ENCODE peak calls at places on chromosomes 7 and 10, in ten cellular contexts. K is stomach, Z is right atrium auricular region, C is heart left ventricle, B is testis, D is tibial artery, M is IMR-90, S is cardiac muscle cell, Y is choroid plexus epithelial cell, R is fibroblast of the aortic adventitia. E is an unnamed sample.

GRCh38 chr7:1975581-1975980 is 257.2 kb downstream of the MAD1L1 start:
- DNase-seq in Y (no peak), C (no peak), D (peak; percentile 53), M (no peak), K (no peak), Z (no peak), B (no peak), S (no peak), R (no peak), E (no peak)

GRCh38 chr10:61257956-61258496 is 195.2 kb downstream of the TMEM26 start:
- DNase-seq in M (peak; percentile 58), K (no peak), Z (no peak), S (no peak), B (no peak), C (no peak), D (no peak), Y (peak; percentile 5), R (no peak), E (peak; percentile 28)

GRCh38 chr7:36691983-36692382 is 32.3 kb downstream of the AOAH start:
- DNase-seq in Z (no peak), R (no peak), K (no peak), S (no peak), Y (no peak), C (no peak), D (no peak), B (no peak), M (no peak), E (no peak)

GRCh38 chr7:12210179-12211053 is 678 bp upstream of the TMEM106B start:
- DNase-seq in D (no peak), Y (no peak), M (peak; percentile 8), K (peak; percentile 39), R (no peak), S (no peak), Z (no peak), C (no peak), B (peak; percentile 51), E (no peak)

GRCh38 chr7:91784469-91784868 is 96.0 kb downstream of the MTERF1 start:
- DNase-seq in Z (no peak), K (no peak), C (no peak), R (peak; percentile 86), S (peak; percentile 35), M (peak; percentile 61), D (no peak), B (no peak), Y (peak; percentile 80), E (peak; percentile 33)

GRCh38 chr7:158116235-158116634 is 471.4 kb downstream of the PTPRN2 start:
- DNase-seq in Y (no peak), K (no peak), D (no peak), S (no peak), Z (no peak), B (no peak), R (no peak), C (no peak), M (no peak), E (no peak)

GRCh38 chr7:21543528-21544302 is 876 bp downstream of the DNAH11 start:
- DNase-seq in Z (no peak), Y (peak; percentile 16), B (peak; percentile 18), K (no peak), C (no peak), R (peak; percentile 25), S (no peak), D (no peak), M (no peak), E (peak; percentile 22)

GRCh38 chr10:96448021-96448457 is 65.7 kb downstream of the TLL2 start:
- DNase-seq in R (no peak), S (no peak), Y (peak; percentile 65), M (no peak), Z (no peak), C (peak; percentile 72), B (peak; percentile 27), D (no peak), K (no peak), E (no peak)

GRCh38 chr7:152751449-152752141 is 8.0 kb upstream of the ACTR3B start:
- DNase-seq in Y (no peak), C (no peak), M (no peak), Z (no peak), K (no peak), R (peak; percentile 8), B (no peak), S (no peak), D (no peak), E (no peak)

GRCh38 chr7:108001759-108002725 is 919 bp downstream of the LAMB1 start:
- DNase-seq in K (no peak), Z (no peak), B (no peak), D (no peak), R (peak; percentile 53), M (peak; percentile 41), C (no peak), S (peak; percentile 22), Y (peak; percentile 49), E (peak; percentile 83)

GRCh38 chr10:16843252-16843870 is 26.1 kb upstream of the RSU1 start:
- DNase-seq in K (no peak), S (peak; percentile 85), Z (no peak), C (no peak), Y (peak; percentile 86), R (peak; percentile 93), B (no peak), M (peak; percentile 82), D (no peak), E (peak; percentile 78)

GRCh38 chr7:1694981-1695511 is 25.0 kb downstream of the ELFN1 start:
- DNase-seq in C (no peak), Z (no peak), Y (no peak), D (peak; percentile 57), B (peak; percentile 9), R (no peak), S (no peak), K (no peak), M (no peak), E (no peak)

DNA sequence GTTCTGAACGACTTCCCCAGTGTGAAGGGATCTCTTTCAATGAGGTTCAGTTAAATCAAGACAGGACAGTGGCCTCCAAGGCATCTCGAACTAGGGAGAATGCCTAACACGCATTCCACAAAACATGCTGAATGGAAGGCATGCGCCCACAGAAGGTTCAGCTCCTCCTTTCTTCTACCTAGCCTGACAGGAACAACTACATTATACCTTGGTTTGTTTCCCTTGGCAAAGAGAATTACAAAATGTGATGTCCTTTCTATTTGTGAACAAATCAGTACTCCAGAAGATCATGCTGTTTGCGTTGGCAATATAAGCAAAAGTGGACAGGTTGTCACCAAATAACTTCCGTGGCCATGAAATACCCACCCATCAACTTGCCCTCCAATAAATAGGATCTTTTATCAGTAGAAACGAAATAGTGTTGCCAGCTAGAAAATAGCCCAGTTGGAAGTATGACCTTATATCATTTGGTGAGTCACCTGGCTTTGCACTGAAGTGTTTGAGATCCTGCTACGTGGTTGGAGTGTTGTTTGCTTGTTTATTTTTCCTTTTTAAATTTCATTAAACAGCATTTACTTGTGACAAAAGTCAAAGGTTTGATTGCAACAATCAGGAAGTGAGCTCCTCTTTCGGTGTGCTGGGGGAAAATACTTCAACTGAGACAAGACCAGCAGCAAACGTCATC is 117.0 kb upstream of the FAM204A start:
- DNase-seq in Z (no peak), K (no peak), S (no peak), C (no peak), R (no peak), M (no peak), D (no peak), B (no peak), Y (no peak), E (no peak)
- H3K4me3 ChIP-seq in Z (no peak overlapping the region), K (no peak overlapping the region), S (no peak overlapping the region), C (no peak overlapping the region), R (no peak overlapping the region), M (no peak overlapping the region), D (no peak overlapping the region), B (no peak overlapping the region), Y (no peak overlapping the region), E (no peak overlapping the region)

DNA sequence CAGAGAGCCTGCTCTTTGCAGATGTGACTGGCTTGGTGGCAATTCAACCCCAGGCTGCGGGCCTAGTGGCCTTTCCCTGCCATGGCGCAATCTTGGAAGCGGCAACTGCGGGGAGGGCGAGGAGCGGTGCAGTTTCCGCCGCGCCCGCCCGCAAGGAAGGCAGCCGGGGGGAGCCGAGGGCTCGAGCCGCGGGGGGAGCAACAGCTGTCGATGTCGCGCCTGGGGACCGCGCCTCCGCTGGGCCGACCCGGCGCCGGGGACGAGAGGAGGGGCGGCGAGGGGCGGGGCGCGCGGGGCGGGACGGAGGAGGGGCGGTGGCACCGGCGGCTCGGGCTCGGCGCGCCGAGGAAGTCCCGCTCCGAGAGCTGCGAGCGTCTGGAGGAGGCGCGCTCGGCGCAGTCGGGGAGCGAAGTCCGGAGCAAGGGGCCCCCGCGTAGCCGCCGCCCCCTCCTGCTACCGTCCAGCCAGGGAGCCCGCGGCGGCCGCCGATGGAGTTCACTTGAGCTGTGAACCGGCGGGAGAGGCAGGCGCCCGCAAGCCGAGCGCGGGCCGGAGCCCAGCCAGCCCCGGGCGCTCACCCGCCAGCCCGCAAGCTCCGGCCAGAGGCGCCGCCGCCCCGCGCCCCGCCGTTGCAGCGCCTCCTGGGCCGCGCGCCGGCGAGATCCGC is 438.1 kb upstream of the GALNT17 start:
- DNase-seq in D (peak; percentile 88), S (peak; percentile 81), B (peak; percentile 69), C (peak; percentile 74), K (peak; percentile 76), M (peak; percentile 44), Y (peak; percentile 52), Z (peak; percentile 80), R (peak; percentile 36), E (peak; percentile 28)
- TF ChIP-seq CTCF in D (peak; percentile 45), S (no peak), B (peak; percentile 16), C (peak; percentile 13), K (peak; percentile 27), M (no peak), Y (no peak), Z (no peak), R (peak; percentile 41), E (no peak)

DNA sequence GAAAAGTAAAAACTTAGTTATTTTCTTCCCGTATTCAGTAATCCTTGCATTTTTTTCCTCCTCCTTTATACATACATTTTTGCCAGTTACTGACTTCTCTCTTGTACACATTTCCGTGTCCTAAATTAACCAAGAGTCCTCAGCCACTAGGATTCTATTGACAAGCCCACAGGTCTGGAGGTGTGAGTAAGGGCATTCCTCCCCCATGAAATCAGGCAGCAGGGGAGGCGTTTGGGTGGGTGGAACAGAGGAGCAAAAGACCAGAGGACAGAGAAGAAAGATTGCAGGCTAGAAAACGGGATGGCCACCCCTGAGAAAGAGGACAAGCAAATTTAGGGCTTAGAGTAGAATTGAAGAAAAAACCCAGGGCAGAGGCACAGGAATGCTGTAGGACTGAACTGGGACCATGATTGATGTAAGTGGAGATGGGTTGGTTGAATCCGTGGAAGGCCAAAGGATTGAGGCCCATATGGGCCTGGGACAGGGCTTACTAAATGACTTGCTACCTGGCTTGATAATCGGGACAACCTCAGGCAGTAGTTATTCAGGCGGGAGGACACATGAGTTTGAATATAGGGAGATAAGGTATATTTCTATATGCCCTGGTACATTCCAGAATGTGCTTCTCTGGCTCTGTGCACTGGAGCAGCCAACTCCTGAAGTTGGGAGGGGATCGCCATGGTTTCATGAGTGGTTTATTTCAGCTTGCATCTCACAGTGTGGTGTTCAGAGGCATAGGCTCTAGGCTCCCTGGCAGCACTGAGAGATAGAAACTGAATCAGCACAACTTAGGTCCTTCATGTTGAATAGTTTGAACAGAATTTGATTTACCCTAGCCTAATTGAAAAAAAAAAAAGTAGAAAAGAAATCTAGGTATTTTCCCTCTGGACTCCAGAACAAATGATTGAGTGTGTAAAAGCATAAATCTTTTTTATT is 28.0 kb downstream of the IKZF1 start:
- DNase-seq in K (no peak), C (no peak), R (no peak), S (peak; percentile 45), D (no peak), B (no peak), M (no peak), Y (no peak), Z (no peak), E (no peak)
- H3K4me3 ChIP-seq in K (no peak overlapping the region), C (no peak overlapping the region), R (no peak overlapping the region), S (no peak overlapping the region), D (no peak overlapping the region), B (no peak overlapping the region), M (no peak overlapping the region), Y (no peak overlapping the region), Z (no peak overlapping the region), E (no peak overlapping the region)

GRCh38 chr10:133318494-133319127 is 9.9 kb downstream of the ZNF511 start:
- DNase-seq in Y (peak; percentile 60), C (peak; percentile 58), R (peak; percentile 36), B (peak; percentile 81), S (peak; percentile 87), Z (no peak), K (peak; percentile 74), D (no peak), M (peak; percentile 36), E (peak; percentile 84)
- TF ChIP-seq CTCF in Y (peak; percentile 84), C (peak; percentile 59), R (peak; percentile 77), B (peak; percentile 67), S (peak; percentile 78), Z (peak; percentile 42), K (peak; percentile 70), D (peak; percentile 32), M (peak; percentile 79), E (peak; percentile 67)